ENCODE peak calls at places on chromosomes 6 and 20, in nine cellular contexts. D is prostate gland, U is sigmoid colon, A is upper lobe of left lung, V is transverse colon, J is HCT116, B is spleen, O is endothelial cell of umbilical vein, Y is K562. G is an unnamed sample.
A peak's percentile ranks its signal among the peaks of the same experiment; 100 is the strongest.

GRCh38 chr6:42860481-42860880 is 18.9 kb upstream of the RPL7L1 start:
- DNase-seq in D (no peak), U (no peak), A (no peak), V (no peak), J (no peak), B (no peak), O (no peak), Y (no peak), G (no peak)

GRCh38 chr20:52103469-52103910 is 88.1 kb downstream of the ZFP64 start:
- DNase-seq in D (no peak), U (no peak), A (peak; percentile 22), V (no peak), J (no peak), B (no peak), O (peak; percentile 30), Y (no peak), G (no peak)

GRCh38 chr20:5674176-5674660 is 76.0 kb upstream of the SHLD1 start:
- DNase-seq in D (no peak), U (no peak), A (no peak), V (no peak), J (peak; percentile 12), B (no peak), O (no peak), Y (no peak), G (peak; percentile 43)

GRCh38 chr6:70315096-70315751 is 12.3 kb upstream of the COL9A1 start:
- DNase-seq in D (no peak), U (no peak), A (no peak), V (no peak), J (no peak), B (no peak), O (no peak), Y (no peak), G (no peak)

GRCh38 chr6:82570083-82570482 is 206.5 kb downstream of the TPBG start:
- DNase-seq in D (no peak), U (no peak), A (no peak), V (no peak), J (no peak), B (no peak), O (no peak), Y (no peak), G (no peak)

GRCh38 chr6:164085086-164085485 is 670.6 kb downstream of the QKI start:
- DNase-seq in D (no peak), U (no peak), A (peak; percentile 34), V (no peak), J (no peak), B (no peak), O (no peak), Y (no peak), G (no peak)

GRCh38 chr20:51542033-51542893 is at the start of gene NFATC2:
- DNase-seq in D (no peak), U (no peak), A (peak; percentile 93), V (peak; percentile 68), J (no peak), B (peak; percentile 92), O (peak; percentile 45), Y (peak; percentile 99), G (peak; percentile 49)

GRCh38 chr6:125312950-125313349 is 11.2 kb upstream of the HDDC2 start:
- DNase-seq in D (no peak), U (no peak), A (no peak), V (no peak), J (no peak), B (no peak), O (no peak), Y (no peak), G (no peak)

GRCh38 chr6:25449774-25450173 is 170.6 kb downstream of the CARMIL1 start:
- DNase-seq in D (no peak), U (no peak), A (no peak), V (no peak), J (no peak), B (no peak), O (no peak), Y (no peak), G (no peak)

DNA sequence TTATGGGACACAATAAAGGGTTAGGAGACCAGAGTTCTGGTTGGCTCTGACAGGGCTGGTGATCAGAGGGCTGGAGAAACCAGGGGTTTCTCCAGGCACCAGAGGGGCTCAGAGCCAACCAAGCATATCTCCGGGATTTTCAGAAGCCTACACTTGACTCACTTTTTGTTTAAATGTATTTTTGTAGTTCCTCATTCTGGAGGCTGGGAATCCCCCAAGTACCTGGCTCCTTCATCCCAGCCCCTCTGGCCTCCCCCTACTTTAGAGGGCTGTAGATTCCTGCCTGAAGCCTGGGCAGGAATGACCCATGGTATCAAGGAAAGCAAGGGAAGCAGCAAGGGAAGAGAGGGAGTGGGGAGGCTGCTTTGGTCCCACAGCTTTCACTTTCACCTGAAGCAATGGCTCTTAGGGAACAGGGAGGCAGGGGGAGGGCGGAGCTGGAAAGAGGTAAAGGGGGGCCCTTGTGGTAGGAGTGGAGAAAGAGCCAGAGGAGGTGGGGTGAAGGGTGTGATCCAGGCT is 973 bp downstream of the CD40 start:
- DNase-seq in D (no peak), U (no peak), A (no peak), V (no peak), J (no peak), B (no peak), O (peak; percentile 9), Y (peak; percentile 39), G (no peak)
- TF ChIP-seq POLR2AphosphoS5 in D (no peak), U (no peak), A (no peak), V (no peak), J (no peak), B (no peak), O (no peak), Y (no peak), G (peak; percentile 16)

DNA sequence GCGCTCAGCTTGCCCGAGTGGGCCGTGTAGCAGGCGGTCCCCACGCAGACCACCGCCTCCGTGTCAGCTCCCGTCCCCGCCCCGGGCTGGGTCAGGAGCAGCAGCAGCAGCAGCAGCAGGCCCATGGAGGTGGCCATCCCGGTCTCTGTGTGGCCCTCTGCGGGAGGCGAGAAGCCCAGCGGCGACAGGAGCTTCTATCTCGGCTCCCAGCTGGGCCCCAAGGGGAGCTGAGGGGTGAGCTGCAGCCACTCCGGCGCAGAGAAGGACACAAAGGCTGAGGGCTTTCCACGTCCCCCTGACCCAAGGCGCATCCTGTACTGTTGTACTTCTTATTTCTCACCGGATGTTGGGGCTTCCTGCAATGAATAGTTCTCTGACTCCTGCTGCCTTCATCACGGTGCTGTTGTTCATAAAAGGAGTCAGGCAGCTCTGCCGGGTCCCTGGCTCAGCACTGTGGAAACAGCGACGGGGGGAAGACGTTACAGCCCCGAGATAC is at the start of gene CD93:
- DNase-seq in D (no peak), U (no peak), A (peak; percentile 86), V (no peak), J (no peak), B (peak; percentile 85), O (peak; percentile 95), Y (no peak), G (peak; percentile 26)
- TF ChIP-seq POLR2A in D (no peak), U (peak; percentile 20), A (no peak), V (peak; percentile 25), J (no peak), B (peak; percentile 5), O (peak; percentile 68), Y (no peak), G (no peak)

GRCh38 chr6:30598912-30599624 is 18.0 kb downstream of the PPP1R10 start:
- DNase-seq in D (no peak), U (no peak), A (no peak), V (no peak), J (no peak), B (no peak), O (no peak), Y (no peak), G (no peak)

GRCh38 chr6:30601815-30602641 is 15.0 kb downstream of the PPP1R10 start:
- DNase-seq in D (no peak), U (no peak), A (peak; percentile 78), V (no peak), J (no peak), B (no peak), O (no peak), Y (no peak), G (no peak)

GRCh38 chr6:30600576-30600975 is 16.5 kb downstream of the PPP1R10 start:
- DNase-seq in D (no peak), U (no peak), A (no peak), V (no peak), J (no peak), B (no peak), O (no peak), Y (no peak), G (no peak)

GRCh38 chr6:30601436-30601814 is 15.6 kb downstream of the PPP1R10 start:
- DNase-seq in D (no peak), U (no peak), A (no peak), V (no peak), J (no peak), B (no peak), O (no peak), Y (no peak), G (no peak)

DNA sequence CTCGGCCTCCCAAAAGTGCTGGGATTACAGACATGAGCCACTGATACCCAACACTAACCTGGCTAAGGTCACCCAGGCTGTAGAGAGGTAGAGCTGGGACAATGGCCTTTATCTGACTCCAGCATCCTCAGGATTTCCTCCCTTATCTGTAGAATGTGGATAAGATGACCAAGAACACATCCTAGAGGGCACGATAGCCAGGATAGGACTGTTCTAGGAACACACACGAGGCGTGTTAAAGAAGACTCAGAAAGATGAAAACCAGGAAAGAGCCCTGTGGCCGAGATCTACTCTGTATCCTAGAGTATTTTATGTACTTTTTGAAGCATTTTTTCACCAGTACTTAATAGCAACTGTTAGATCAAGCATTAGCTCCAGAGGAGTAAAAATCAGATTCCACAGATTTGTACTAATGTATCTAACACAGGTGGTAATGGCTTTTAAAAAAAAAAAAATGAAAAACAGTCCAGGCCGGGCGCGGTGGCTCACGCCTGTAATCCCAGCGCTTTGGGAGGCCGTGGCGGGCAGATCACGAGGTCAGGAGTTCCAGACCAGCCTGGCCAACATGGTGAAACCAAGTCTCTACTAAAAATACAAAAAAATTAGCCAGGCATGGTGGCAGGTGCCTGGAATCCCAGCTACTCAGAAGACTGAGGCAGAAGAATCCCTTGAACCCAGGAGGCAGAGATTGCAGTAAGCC is 17.3 kb downstream of the PPP1R10 start:
- DNase-seq in D (no peak), U (no peak), A (peak; percentile 57), V (no peak), J (no peak), B (no peak), O (peak; percentile 45), Y (no peak), G (no peak)
- TF ChIP-seq POLR2AphosphoS5 in D (no peak), U (no peak), A (no peak), V (no peak), J (no peak), B (peak; percentile 21), O (peak; percentile 45), Y (peak; percentile 8), G (no peak)

DNA sequence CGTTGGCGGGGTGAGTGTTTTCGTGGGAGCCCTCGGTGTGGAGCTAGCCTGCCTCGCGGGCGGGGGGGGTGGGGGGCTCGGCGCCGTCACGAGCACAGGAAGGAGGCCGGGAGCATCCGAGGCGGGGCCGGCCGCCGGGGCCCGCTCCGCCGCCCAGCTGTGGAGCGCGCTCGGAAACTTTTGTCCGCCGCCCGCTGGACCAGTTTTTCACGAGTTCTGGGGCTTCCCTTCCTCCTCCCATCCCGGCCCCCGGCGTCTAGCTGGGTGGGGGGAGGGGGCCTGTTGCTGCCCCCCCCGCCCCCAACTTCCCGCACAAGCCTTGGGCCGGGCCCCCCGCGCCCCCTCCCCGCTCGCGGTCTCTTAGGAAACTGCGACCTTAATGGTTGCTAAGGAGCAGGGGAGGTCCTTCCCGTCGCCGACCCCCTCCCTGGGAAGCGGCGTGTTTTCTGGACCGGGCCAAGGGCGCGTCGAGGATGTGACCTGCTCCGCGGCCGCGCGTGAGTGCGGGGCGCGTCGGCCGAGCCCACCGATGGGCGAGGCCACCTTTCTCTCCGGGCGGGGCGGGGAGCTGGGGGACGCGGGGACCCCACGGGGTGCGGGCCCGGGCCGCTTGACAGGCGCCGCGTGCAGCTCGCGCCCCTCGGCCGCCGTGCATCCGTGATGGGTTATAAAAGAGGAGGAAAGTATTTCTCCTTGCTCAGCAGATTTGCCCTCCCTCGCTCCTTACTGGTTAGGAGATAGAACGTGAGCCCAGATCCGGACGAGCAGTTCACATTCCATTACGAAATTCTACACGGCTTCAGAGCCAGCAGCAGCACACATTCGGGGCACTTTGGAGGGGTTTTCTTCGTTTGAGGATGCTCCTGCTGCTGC is 1.4 kb downstream of the RREB1 start:
- DNase-seq in D (peak; percentile 72), U (peak; percentile 91), A (peak; percentile 90), V (peak; percentile 64), J (no peak), B (peak; percentile 90), O (peak; percentile 51), Y (peak; percentile 49), G (no peak)
- TF ChIP-seq POLR2A in D (peak; percentile 65), U (no peak), A (peak; percentile 29), V (peak; percentile 22), J (no peak), B (no peak), O (no peak), Y (no peak), G (no peak)

G was measured in GM12891.